ENCODE peak calls at places on chromosome 7, in six cellular contexts. R is NCI-H2081, Q is AML-193, G is foreskin fibroblast, B is SHP77, H is spleen. Y is an unnamed sample.

GRCh38 chr7:24966802-24967201 is 13.2 kb downstream of the OSBPL3 start:
- DNase-seq in R (no peak), Q (no peak), G (peak), B (no peak), H (no peak), Y (no peak)

GRCh38 chr7:31249671-31250070 is 90.9 kb downstream of the NEUROD6 start:
- DNase-seq in R (no peak), Q (no peak), G (no peak), B (no peak), H (no peak), Y (no peak)

GRCh38 chr7:132251327-132251659 is 325.0 kb downstream of the PLXNA4 start:
- DNase-seq in R (peak), Q (no peak), G (no peak), B (no peak), H (no peak), Y (no peak)

GRCh38 chr7:35036361-35037171 is 719 bp downstream of the DPY19L1 start:
- DNase-seq in R (peak), Q (peak), G (peak), B (peak), H (peak), Y (peak)

GRCh38 chr7:95596183-95597135 is at the start of gene PDK4:
- DNase-seq in R (peak), Q (no peak), G (peak), B (peak), H (peak), Y (no peak)

GRCh38 chr7:875476-876076 is 778 bp upstream of the GET4 start:
- DNase-seq in R (peak), Q (no peak), G (no peak), B (no peak), H (peak), Y (no peak)

GRCh38 chr7:22697897-22698645 is 28.9 kb upstream of the IL6 start:
- DNase-seq in R (no peak), Q (peak), G (no peak), B (no peak), H (no peak), Y (no peak)

GRCh38 chr7:91280180-91280579 is 15.9 kb downstream of the FZD1 start:
- DNase-seq in R (no peak), Q (no peak), G (no peak), B (no peak), H (no peak), Y (no peak)

GRCh38 chr7:157807510-157807909 is 470.7 kb downstream of the DNAJB6 start:
- DNase-seq in R (no peak), Q (no peak), G (peak), B (no peak), H (no peak), Y (no peak)

GRCh38 chr7:54242776-54243175 is 299.4 kb upstream of the VSTM2A start:
- DNase-seq in R (no peak), Q (no peak), G (no peak), B (no peak), H (no peak), Y (no peak)

GRCh38 chr7:149125189-149125863 is 798 bp downstream of the ZNF425 start:
- DNase-seq in R (no peak), Q (no peak), G (no peak), B (no peak), H (no peak), Y (no peak)

GRCh38 chr7:21368317-21368716 is 59.6 kb upstream of the SP4 start:
- DNase-seq in R (no peak), Q (no peak), G (no peak), B (peak), H (no peak), Y (no peak)

GRCh38 chr7:133572087-133572486 is 319.2 kb downstream of the EXOC4 start:
- DNase-seq in R (no peak), Q (no peak), G (peak), B (no peak), H (no peak), Y (no peak)

GRCh38 chr7:43560742-43561330 is 22.1 kb upstream of the STK17A start:
- DNase-seq in R (no peak), Q (no peak), G (no peak), B (no peak), H (no peak), Y (no peak)

GRCh38 chr7:44094796-44095592 is 9.2 kb upstream of the AEBP1 start:
- DNase-seq in R (no peak), Q (no peak), G (no peak), B (no peak), H (no peak), Y (no peak)

GRCh38 chr7:15720849-15721471 is 34.5 kb upstream of the MEOX2 start:
- DNase-seq in R (peak), Q (peak), G (peak), B (peak), H (no peak), Y (peak)

GRCh38 chr7:22219739-22220493 is 137.0 kb downstream of the RAPGEF5 start:
- DNase-seq in R (no peak), Q (no peak), G (no peak), B (no peak), H (no peak), Y (no peak)

GRCh38 chr7:92226981-92227380 is 18.7 kb downstream of the KRIT1 start:
- DNase-seq in R (no peak), Q (no peak), G (no peak), B (no peak), H (no peak), Y (no peak)

GRCh38 chr7:37986780-37987380 is 66.4 kb downstream of the EPDR1 start:
- DNase-seq in R (no peak), Q (no peak), G (no peak), B (no peak), H (no peak), Y (no peak)

GRCh38 chr7:106062521-106062931 is 49.6 kb downstream of the SYPL1 start:
- DNase-seq in R (no peak), Q (no peak), G (no peak), B (no peak), H (no peak), Y (peak)

GRCh38 chr7:81213394-81213793 is 294.5 kb upstream of the SEMA3C start:
- DNase-seq in R (no peak), Q (no peak), G (no peak), B (no peak), H (no peak), Y (no peak)

GRCh38 chr7:130222-130572 is 62.2 kb upstream of the FAM20C start:
- DNase-seq in R (no peak), Q (no peak), G (no peak), B (no peak), H (no peak), Y (no peak)

GRCh38 chr7:139094596-139094995 is 14.9 kb downstream of the ZC3HAV1 start:
- DNase-seq in R (no peak), Q (no peak), G (no peak), B (no peak), H (no peak), Y (no peak)

GRCh38 chr7:131556055-131556911 is at the start of gene PODXL:
- DNase-seq in R (peak), Q (peak), G (peak), B (no peak), H (peak), Y (peak)

GRCh38 chr7:140506788-140507464 is 27.6 kb upstream of the MKRN1 start:
- DNase-seq in R (peak), Q (no peak), G (peak), B (peak), H (no peak), Y (peak)

GRCh38 chr7:112147752-112148435 is 58.3 kb downstream of the DOCK4 start:
- DNase-seq in R (peak), Q (no peak), G (no peak), B (no peak), H (no peak), Y (no peak)

GRCh38 chr7:29564455-29565185 is 985 bp downstream of the PRR15 start:
- DNase-seq in R (peak), Q (peak), G (peak), B (no peak), H (peak), Y (no peak)